ENCODE peak calls at places on chromosome 14, in six cellular contexts. U, O, H, L, Z and W are unnamed samples.

GRCh38 chr14:102058146-102058545 is 28.7 kb downstream of the HSP90AA1 start:
- DNase-seq in U (no peak), O (no peak), H (no peak), L (no peak), Z (no peak), W (no peak)

GRCh38 chr14:69988979-69989378 is 109.8 kb downstream of the SMOC1 start:
- DNase-seq in U (no peak), O (no peak), H (no peak), L (no peak), Z (no peak), W (no peak)

GRCh38 chr14:95292660-95293425 is 26.9 kb downstream of the CLMN start:
- DNase-seq in U (no peak), O (no peak), H (no peak), L (no peak), Z (no peak), W (no peak)

GRCh38 chr14:69005432-69006148 is 26.5 kb upstream of the ACTN1 start:
- DNase-seq in U (peak), O (peak), H (peak), L (peak), Z (no peak), W (no peak)

GRCh38 chr14:50064993-50065392 is 51.4 kb downstream of the VCPKMT start:
- DNase-seq in U (no peak), O (no peak), H (no peak), L (no peak), Z (peak), W (no peak)

GRCh38 chr14:75542585-75543091 is 20.4 kb downstream of the BATF start:
- DNase-seq in U (peak), O (no peak), H (no peak), L (no peak), Z (no peak), W (peak)

GRCh38 chr14:106556665-106557289 is 1030.4 kb downstream of the TMEM121 start:
- DNase-seq in U (no peak), O (no peak), H (no peak), L (peak), Z (peak), W (peak)

GRCh38 chr14:70073924-70074566 is 114.7 kb downstream of the SLC8A3 start:
- DNase-seq in U (peak), O (peak), H (peak), L (peak), Z (peak), W (peak)

GRCh38 chr14:87992349-87992719 is 648 bp downstream of the GALC start:
- DNase-seq in U (no peak), O (peak), H (no peak), L (no peak), Z (no peak), W (peak)

GRCh38 chr14:34110531-34110930 is 159.7 kb upstream of the EGLN3 start:
- DNase-seq in U (no peak), O (no peak), H (no peak), L (no peak), Z (no peak), W (no peak)

GRCh38 chr14:93137864-93138263 is 22.1 kb upstream of the ITPK1 start:
- DNase-seq in U (peak), O (peak), H (no peak), L (peak), Z (no peak), W (peak)

GRCh38 chr14:56273151-56273550 is 154.9 kb downstream of the PELI2 start:
- DNase-seq in U (no peak), O (no peak), H (no peak), L (no peak), Z (no peak), W (no peak)

GRCh38 chr14:68977137-68977740 is 1.9 kb downstream of the ACTN1 start:
- DNase-seq in U (no peak), O (peak), H (no peak), L (no peak), Z (no peak), W (no peak)

GRCh38 chr14:77091518-77091917 is 6.5 kb upstream of the CIPC start:
- DNase-seq in U (no peak), O (no peak), H (no peak), L (no peak), Z (no peak), W (no peak)

GRCh38 chr14:92670177-92670576 is 78.2 kb downstream of the LGMN start:
- DNase-seq in U (no peak), O (no peak), H (no peak), L (peak), Z (no peak), W (no peak)

GRCh38 chr14:67586302-67586701 is 13.8 kb downstream of the PIGH start:
- DNase-seq in U (no peak), O (no peak), H (no peak), L (no peak), Z (no peak), W (no peak)

GRCh38 chr14:31582286-31582691 is 21.1 kb downstream of the NUBPL start:
- DNase-seq in U (no peak), O (peak), H (no peak), L (no peak), Z (no peak), W (no peak)

GRCh38 chr14:45426685-45427282 is 173.8 kb upstream of the MIS18BP1 start:
- DNase-seq in U (peak), O (peak), H (peak), L (peak), Z (peak), W (peak)

GRCh38 chr14:105502446-105503295 is 11.6 kb downstream of the TEDC1 start:
- DNase-seq in U (no peak), O (no peak), H (no peak), L (no peak), Z (no peak), W (no peak)

GRCh38 chr14:105499256-105500035 is 8.4 kb downstream of the TEDC1 start:
- DNase-seq in U (no peak), O (no peak), H (no peak), L (no peak), Z (no peak), W (no peak)

GRCh38 chr14:105500036-105500725 is 9.1 kb downstream of the TEDC1 start:
- DNase-seq in U (no peak), O (no peak), H (no peak), L (no peak), Z (no peak), W (no peak)

GRCh38 chr14:105501504-105502291 is 10.7 kb downstream of the TEDC1 start:
- DNase-seq in U (no peak), O (no peak), H (no peak), L (no peak), Z (no peak), W (no peak)

DNA sequence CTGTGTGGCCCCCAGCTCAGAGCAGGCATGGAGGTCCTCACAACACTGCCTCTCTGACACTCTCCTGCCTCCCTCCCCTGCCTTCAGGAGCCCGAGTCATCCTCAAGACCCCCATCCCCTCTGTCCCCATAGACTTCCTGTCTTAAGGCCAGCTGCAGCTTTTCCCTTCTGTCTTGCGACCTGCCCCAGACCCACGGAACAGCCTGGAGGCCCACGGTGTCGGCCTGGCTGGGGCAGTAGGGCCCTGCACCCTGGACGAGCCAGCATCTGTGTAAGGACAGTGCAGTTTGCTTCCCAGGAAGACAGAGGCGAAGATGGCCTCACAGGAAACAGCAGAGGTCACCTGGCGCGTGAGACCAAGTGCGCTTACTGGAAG is 9.7 kb downstream of the TEDC1 start:
- DNase-seq in U (no peak), O (no peak), H (no peak), L (no peak), Z (no peak), W (no peak)
- TF ChIP-seq EZH2phosphoT487 in U (no peak), O (no peak), H (no peak), L (no peak), Z (no peak), W (no peak)

GRCh38 chr14:103157969-103158368 is 34.7 kb downstream of the TNFAIP2 start:
- DNase-seq in U (no peak), O (no peak), H (no peak), L (no peak), Z (no peak), W (no peak)
- TF ChIP-seq EZH2 in U (no peak), O (no peak), H (no peak), L (no peak), Z (no peak), W (no peak)

GRCh38 chr14:89848165-89848564 is 106.4 kb downstream of the EFCAB11 start:
- DNase-seq in U (no peak), O (no peak), H (no peak), L (no peak), Z (no peak), W (peak)
- TF ChIP-seq CTCF in U (peak), O (peak), H (peak), L (peak), Z (no peak), W (peak)

GRCh38 chr14:22390824-22391461 is 198.1 kb downstream of the DAD1 start:
- DNase-seq in U (peak), O (no peak), H (no peak), L (peak), Z (no peak), W (no peak)

GRCh38 chr14:22390195-22390594 is 198.8 kb downstream of the DAD1 start:
- DNase-seq in U (no peak), O (no peak), H (no peak), L (peak), Z (no peak), W (no peak)

GRCh38 chr14:22393796-22394195 is 195.2 kb downstream of the DAD1 start:
- DNase-seq in U (no peak), O (no peak), H (no peak), L (peak), Z (no peak), W (no peak)

GRCh38 chr14:22394616-22395015 is 194.4 kb downstream of the DAD1 start:
- DNase-seq in U (no peak), O (no peak), H (no peak), L (no peak), Z (no peak), W (no peak)

DNA sequence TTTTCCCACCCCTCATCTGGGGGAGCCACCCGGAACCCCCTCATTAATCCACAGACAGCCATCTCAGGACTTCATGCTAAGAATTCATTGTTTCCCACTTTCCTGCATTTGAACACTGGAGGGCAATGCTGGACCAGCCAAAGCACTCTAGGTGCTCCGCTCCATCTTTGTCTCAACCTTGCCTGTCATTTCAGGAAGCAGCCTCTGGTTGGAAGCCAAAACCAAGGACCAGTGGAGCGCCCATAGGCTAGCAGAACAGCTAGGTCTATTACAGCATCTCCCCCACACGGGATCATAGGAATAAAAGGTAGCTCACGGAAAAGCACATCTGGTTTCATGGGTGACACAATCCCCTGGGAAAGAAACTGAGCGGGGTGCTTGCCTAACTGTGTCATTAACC is 197.1 kb downstream of the DAD1 start:
- DNase-seq in U (peak), O (peak), H (peak), L (peak), Z (peak), W (peak)
- TF ChIP-seq EZH2phosphoT487 in U (no peak), O (no peak), H (no peak), L (no peak), Z (no peak), W (no peak)

GRCh38 chr14:100435459-100435858 is 112.3 kb downstream of the SLC25A47 start:
- DNase-seq in U (no peak), O (no peak), H (no peak), L (no peak), Z (no peak), W (no peak)
- TF ChIP-seq EZH2 in U (no peak), O (no peak), H (no peak), L (no peak), Z (no peak), W (no peak)

DNA sequence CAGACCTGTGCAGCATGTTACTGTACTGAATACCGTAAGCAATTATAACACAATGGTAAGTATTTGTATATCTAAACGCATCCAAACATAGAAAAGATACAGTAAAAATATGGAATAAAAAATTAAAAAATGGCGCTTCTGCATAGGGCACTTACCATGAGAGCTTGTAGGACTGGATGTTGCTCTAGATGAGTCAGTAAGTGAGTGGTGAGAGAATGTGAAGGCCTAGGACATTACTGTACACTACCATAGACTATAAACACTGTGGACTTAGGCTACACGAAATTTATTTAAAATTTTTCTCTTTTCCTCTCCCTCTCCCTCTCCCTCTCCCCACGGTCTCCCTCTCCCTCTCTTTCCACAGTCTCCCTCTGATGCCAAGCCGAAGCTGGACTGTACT is 194.5 kb upstream of the CDKN3 start:
- DNase-seq in U (no peak), O (no peak), H (no peak), L (no peak), Z (no peak), W (no peak)
- TF ChIP-seq CTCF in U (no peak), O (no peak), H (no peak), L (no peak), Z (no peak), W (no peak)

DNA sequence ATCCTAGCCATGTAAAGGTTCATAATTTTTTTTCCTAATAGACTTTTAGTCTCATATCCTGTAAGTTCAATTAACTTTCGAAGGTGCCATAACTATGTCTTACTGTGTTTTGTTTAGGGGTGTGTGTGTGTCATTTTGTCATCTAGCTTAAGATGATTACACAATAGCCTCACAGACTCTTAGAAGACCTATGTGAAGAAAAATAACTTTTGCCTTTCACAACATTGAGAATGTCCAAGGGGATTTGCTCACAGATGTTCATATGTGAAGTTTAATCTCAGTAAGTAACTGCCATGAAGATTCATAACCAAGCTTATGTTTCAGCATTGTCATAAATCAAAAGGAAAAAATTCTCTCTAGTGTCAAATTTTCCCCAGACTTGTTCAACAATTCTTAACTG is 226.0 kb upstream of the PRKD1 start:
- DNase-seq in U (no peak), O (no peak), H (no peak), L (no peak), Z (no peak), W (no peak)
- TF ChIP-seq EZH2phosphoT487 in U (no peak), O (no peak), H (no peak), L (no peak), Z (no peak), W (no peak)

GRCh38 chr14:60506462-60506984 is 2.4 kb upstream of the SIX6 start:
- DNase-seq in U (no peak), O (peak), H (no peak), L (no peak), Z (no peak), W (peak)
- TF ChIP-seq EZH2 in U (no peak), O (no peak), H (no peak), L (no peak), Z (no peak), W (peak)

GRCh38 chr14:21860172-21860571 is 186.6 kb upstream of the OR4E1 start:
- DNase-seq in U (no peak), O (peak), H (peak), L (peak), Z (peak), W (peak)
- TF ChIP-seq CTCF in U (peak), O (peak), H (peak), L (peak), Z (peak), W (peak)

GRCh38 chr14:105493921-105494605 is 3.0 kb downstream of the TEDC1 start:
- DNase-seq in U (peak), O (no peak), H (no peak), L (no peak), Z (no peak), W (no peak)
- TF ChIP-seq EZH2phosphoT487 in U (no peak), O (no peak), H (no peak), L (no peak), Z (no peak), W (no peak)